ENCODE peak calls at places on chromosomes 6 and 20, in four cellular contexts. U is activated T-cell treated with anti-CD3 and anti-CD28 coated beads for 24 hours, E is retina, P is NCI-H1092. K is an unnamed sample.
A peak's percentile ranks its signal among the peaks of the same experiment; 100 is the strongest.

GRCh38 chr6:119594907-119595306 is 245.3 kb upstream of the MAN1A1 start:
- DNase-seq in E (no peak), U (no peak), P (no peak), K (no peak)

GRCh38 chr20:54688476-54688875 is 213.1 kb downstream of the DOK5 start:
- DNase-seq in U (no peak), P (no peak), E (no peak), K (no peak)

GRCh38 chr6:3165631-3166534 is 8.5 kb upstream of the TUBB2A start:
- DNase-seq in E (peak; percentile 33), U (no peak), P (no peak), K (no peak)

GRCh38 chr20:44423480-44423879 is 52.2 kb upstream of the TTPAL start:
- DNase-seq in E (no peak), P (no peak), U (no peak), K (no peak)

GRCh38 chr6:127514396-127515227 is 4.5 kb downstream of the MTCL3 start:
- DNase-seq in U (no peak), P (no peak), E (peak; percentile 74), K (peak; percentile 93)

GRCh38 chr20:47271216-47271615 is 85.3 kb downstream of the ZMYND8 start:
- DNase-seq in U (no peak), P (no peak), E (no peak), K (no peak)

GRCh38 chr20:20454850-20455627 is 87.1 kb downstream of the INSM1 start:
- DNase-seq in P (peak; percentile 50), E (peak; percentile 85), U (no peak), K (peak; percentile 20)

GRCh38 chr6:151136141-151136755 is 103.5 kb upstream of the AKAP12 start:
- DNase-seq in P (no peak), U (no peak), E (no peak), K (no peak)

GRCh38 chr6:38150681-38151296 is 331.3 kb downstream of the ZFAND3 start:
- DNase-seq in E (no peak), P (no peak), U (no peak), K (no peak)

GRCh38 chr6:151059612-151060095 is 180.1 kb upstream of the AKAP12 start:
- DNase-seq in P (no peak), U (no peak), E (no peak), K (no peak)

GRCh38 chr20:53413188-53413631 is 180.4 kb downstream of the ZNF217 start:
- DNase-seq in U (peak; percentile 12), P (peak; percentile 52), E (no peak), K (peak; percentile 8)

GRCh38 chr6:2990179-2990931 is 9.3 kb upstream of the NQO2 start:
- DNase-seq in E (peak; percentile 79), P (no peak), U (no peak), K (peak; percentile 3)

GRCh38 chr6:56706981-56707726 is 64.5 kb upstream of the DST start:
- DNase-seq in E (no peak), P (no peak), U (no peak), K (no peak)

GRCh38 chr20:49865559-49865958 is 49.8 kb downstream of the SPATA2 start:
- DNase-seq in P (no peak), E (no peak), U (no peak), K (no peak)

GRCh38 chr6:19911223-19911622 is 74.1 kb downstream of the ID4 start:
- DNase-seq in P (no peak), E (no peak), U (no peak), K (no peak)

GRCh38 chr6:112877134-112878100 is 530.3 kb downstream of the RFPL4B start:
- DNase-seq in P (no peak), U (no peak), E (no peak), K (no peak)

GRCh38 chr6:161744211-161745067 is 470.6 kb upstream of the AGPAT4 start:
- DNase-seq in P (no peak), U (no peak), E (no peak), K (no peak)

GRCh38 chr6:73032586-73032985 is 192.7 kb downstream of the KHDC1L start:
- DNase-seq in P (no peak), U (no peak), E (no peak), K (no peak)

GRCh38 chr20:297925-298754 is 770 bp downstream of the ZCCHC3 start:
- DNase-seq in P (peak; percentile 12), U (peak; percentile 23), E (peak; percentile 81), K (peak; percentile 18)

GRCh38 chr20:48659888-48660287 is 167.9 kb downstream of the PREX1 start:
- DNase-seq in U (no peak), P (no peak), E (no peak), K (no peak)

GRCh38 chr6:86459978-86460377 is 477.4 kb upstream of the HTR1E start:
- DNase-seq in E (no peak), U (no peak), P (no peak), K (no peak)